ENCODE peak calls at places on chromosomes 16 and 17, in four cellular contexts. Y is lung; D is NCI-H82; X is CD4-positive, alpha-beta memory T cell. S is an unnamed sample.
A peak's percentile ranks its signal among the peaks of the same experiment; 100 is the strongest.

GRCh38 chr17:73042809-73043685 is 49.4 kb downstream of the SLC39A11 start:
- DNase-seq in X (no peak), Y (no peak), D (no peak), S (no peak)

GRCh38 chr17:4617090-4617489 is 24.4 kb downstream of the ALOX15 start:
- DNase-seq in Y (no peak), D (no peak), X (no peak), S (no peak)

GRCh38 chr17:76549215-76549518 is 9.3 kb downstream of the PRCD start:
- DNase-seq in Y (no peak), D (no peak), X (no peak), S (no peak)

GRCh38 chr17:43014946-43015519 is 7.2 kb downstream of the VAT1 start:
- DNase-seq in Y (no peak), X (no peak), D (no peak), S (no peak)

GRCh38 chr16:80720759-80721470 is 83.5 kb downstream of the CDYL2 start:
- DNase-seq in X (no peak), D (no peak), Y (no peak), S (no peak)

GRCh38 chr16:5018791-5019190 is 14.9 kb downstream of the NAGPA start:
- DNase-seq in D (no peak), X (no peak), Y (no peak), S (no peak)

GRCh38 chr17:62808576-62808970 is 459 bp upstream of the MARCHF10 start:
- DNase-seq in X (no peak), Y (no peak), D (no peak), S (no peak)

GRCh38 chr17:9444687-9445086 is 130.9 kb downstream of the STX8 start:
- DNase-seq in Y (no peak), X (no peak), D (no peak), S (no peak)

GRCh38 chr17:57294629-57295501 is 38.5 kb downstream of the MSI2 start:
- DNase-seq in D (peak; percentile 39), Y (no peak), X (no peak), S (peak; percentile 65)

GRCh38 chr17:79905832-79906231 is 66.6 kb upstream of the CBX4 start:
- DNase-seq in Y (no peak), X (no peak), D (peak; percentile 37), S (no peak)

GRCh38 chr16:27499659-27500055 is 50.1 kb downstream of the GTF3C1 start:
- DNase-seq in X (no peak), D (no peak), Y (no peak), S (no peak)

GRCh38 chr17:80832266-80832676 is 159.4 kb upstream of the CHMP6 start:
- DNase-seq in X (no peak), D (peak; percentile 71), Y (no peak), S (peak; percentile 93)

GRCh38 chr16:87945351-87946042 is 5.7 kb upstream of the BANP start:
- DNase-seq in X (no peak), Y (peak; percentile 80), D (peak; percentile 63), S (peak; percentile 75)

GRCh38 chr16:2339521-2340484 is 725 bp downstream of the ABCA3 start:
- DNase-seq in D (peak; percentile 85), X (peak; percentile 31), Y (peak; percentile 76), S (peak; percentile 83)

GRCh38 chr17:50209472-50210248 is 8.2 kb upstream of the COL1A1 start:
- DNase-seq in X (no peak), D (peak; percentile 82), Y (peak; percentile 79), S (peak; percentile 97)

GRCh38 chr17:47279062-47279801 is 25.6 kb downstream of the ITGB3 start:
- DNase-seq in X (no peak), Y (peak; percentile 73), D (no peak), S (no peak)

GRCh38 chr17:45092932-45093430 is 31.9 kb downstream of the NMT1 start:
- DNase-seq in D (no peak), Y (peak; percentile 84), X (no peak), S (no peak)

GRCh38 chr17:7956208-7956965 is 24.4 kb downstream of the CNTROB start:
- DNase-seq in X (no peak), D (no peak), Y (peak; percentile 65), S (no peak)

GRCh38 chr16:62370445-62370844 is 334.2 kb upstream of the CDH8 start:
- DNase-seq in X (no peak), D (peak; percentile 7), Y (no peak), S (no peak)

GRCh38 chr16:2197765-2198164 is 1.4 kb upstream of the CASKIN1 start:
- DNase-seq in D (no peak), Y (no peak), X (no peak), S (no peak)

GRCh38 chr17:7884581-7885356 is 3.8 kb upstream of the CHD3 start:
- DNase-seq in Y (no peak), X (peak; percentile 37), D (peak; percentile 48), S (no peak)

GRCh38 chr17:40063915-40064531 is 1.3 kb downstream of the THRA start:
- DNase-seq in X (no peak), Y (no peak), D (peak; percentile 45), S (no peak)

GRCh38 chr16:75340715-75341500 is 89.5 kb upstream of the BCAR1 start:
- DNase-seq in Y (no peak), X (no peak), D (no peak), S (no peak)

GRCh38 chr17:56820207-56820606 is 13.5 kb downstream of the C17orf67 start:
- DNase-seq in Y (no peak), D (no peak), X (no peak), S (no peak)

GRCh38 chr17:83191388-83192160 is 112.2 kb downstream of the METRNL start:
- DNase-seq in Y (peak; percentile 26), X (no peak), D (no peak), S (peak; percentile 7)

GRCh38 chr17:42311240-42312034 is 23.1 kb downstream of the STAT5A start:
- DNase-seq in Y (peak; percentile 88), X (no peak), D (peak; percentile 96), S (peak; percentile 95)

GRCh38 chr17:65246252-65246651 is 109.1 kb downstream of the RGS9 start:
- DNase-seq in D (no peak), X (no peak), Y (no peak), S (no peak)

GRCh38 chr17:1511290-1511689 is 5.1 kb downstream of the INPP5K start:
- DNase-seq in D (no peak), X (no peak), Y (no peak), S (no peak)

GRCh38 chr17:42509916-42510315 is 26.1 kb upstream of the NAGLU start:
- DNase-seq in Y (no peak), D (no peak), X (no peak), S (no peak)